ENCODE peak calls at places on chromosomes 6 and 20, in six cellular contexts. One of them, this sample, is unnamed.

GRCh38 chr6:160500639-160501038 is 152.5 kb downstream of the SLC22A3 start:
- DNase-seq in HL-60: no peak
- DNase-seq in K562: no peak
- DNase-seq in GM23338: no peak
- DNase-seq in SK-N-SH: no peak
- DNase-seq in HCT116: no peak
- DNase-seq in this sample: no peak

GRCh38 chr20:41293269-41294037 is 24.1 kb downstream of the ZHX3 start:
- DNase-seq in SK-N-SH: no peak
- DNase-seq in K562: no peak
- DNase-seq in HL-60: no peak
- DNase-seq in HCT116: no peak
- DNase-seq in GM23338: no peak
- DNase-seq in this sample: no peak

GRCh38 chr20:2837561-2837960 is 2.9 kb downstream of the PCED1A start:
- DNase-seq in K562: no peak
- DNase-seq in SK-N-SH: no peak
- DNase-seq in HCT116: no peak
- DNase-seq in GM23338: no peak
- DNase-seq in HL-60: no peak
- DNase-seq in this sample: no peak

GRCh38 chr20:63134201-63134612 is 81.7 kb downstream of the YTHDF1 start:
- DNase-seq in GM23338: peak; percentile 60
- DNase-seq in SK-N-SH: no peak
- DNase-seq in HCT116: no peak
- DNase-seq in HL-60: no peak
- DNase-seq in K562: peak; percentile 52
- DNase-seq in this sample: no peak

GRCh38 chr6:54718541-54719023 is 128.0 kb upstream of the FAM83B start:
- DNase-seq in K562: no peak
- DNase-seq in HCT116: no peak
- DNase-seq in HL-60: no peak
- DNase-seq in GM23338: no peak
- DNase-seq in SK-N-SH: no peak
- DNase-seq in this sample: no peak

GRCh38 chr20:41304413-41305079 is 13.0 kb downstream of the ZHX3 start:
- DNase-seq in K562: no peak
- DNase-seq in HL-60: no peak
- DNase-seq in SK-N-SH: no peak
- DNase-seq in HCT116: no peak
- DNase-seq in GM23338: no peak
- DNase-seq in this sample: no peak

GRCh38 chr6:33634203-33634727 is 13.1 kb downstream of the ITPR3 start:
- DNase-seq in HL-60: no peak
- DNase-seq in K562: no peak
- DNase-seq in SK-N-SH: peak; percentile 78
- DNase-seq in HCT116: no peak
- DNase-seq in GM23338: no peak
- DNase-seq in this sample: no peak

GRCh38 chr6:2626381-2626780 is 124.3 kb downstream of the MYLK4 start:
- DNase-seq in K562: no peak
- DNase-seq in HL-60: no peak
- DNase-seq in HCT116: no peak
- DNase-seq in SK-N-SH: no peak
- DNase-seq in GM23338: no peak
- DNase-seq in this sample: no peak

GRCh38 chr6:16533721-16534136 is 227.5 kb downstream of the ATXN1 start:
- DNase-seq in K562: no peak
- DNase-seq in HL-60: no peak
- DNase-seq in HCT116: no peak
- DNase-seq in GM23338: no peak
- DNase-seq in SK-N-SH: no peak
- DNase-seq in this sample: no peak

GRCh38 chr6:165245716-165246115 is 63.7 kb downstream of the C6orf118 start:
- DNase-seq in K562: no peak
- DNase-seq in HCT116: no peak
- DNase-seq in HL-60: no peak
- DNase-seq in GM23338: no peak
- DNase-seq in SK-N-SH: no peak
- DNase-seq in this sample: no peak

GRCh38 chr6:56863366-56863765 is 91.5 kb upstream of the BEND6 start:
- DNase-seq in GM23338: no peak
- DNase-seq in HCT116: no peak
- DNase-seq in HL-60: no peak
- DNase-seq in SK-N-SH: no peak
- DNase-seq in K562: no peak
- DNase-seq in this sample: peak; percentile 90

GRCh38 chr6:33772114-33772830 is 16.7 kb downstream of the LEMD2 start:
- DNase-seq in K562: no peak
- DNase-seq in SK-N-SH: no peak
- DNase-seq in GM23338: no peak
- DNase-seq in HCT116: no peak
- DNase-seq in HL-60: no peak
- DNase-seq in this sample: no peak

GRCh38 chr20:2476742-2477615 is 6.4 kb upstream of the SNRPB start:
- DNase-seq in SK-N-SH: no peak
- DNase-seq in GM23338: peak; percentile 57
- DNase-seq in K562: no peak
- DNase-seq in HCT116: no peak
- DNase-seq in HL-60: no peak
- DNase-seq in this sample: no peak

GRCh38 chr20:6588296-6588695 is 179.2 kb upstream of the BMP2 start:
- DNase-seq in SK-N-SH: no peak
- DNase-seq in HCT116: no peak
- DNase-seq in GM23338: no peak
- DNase-seq in HL-60: no peak
- DNase-seq in K562: no peak
- DNase-seq in this sample: no peak

GRCh38 chr20:25251558-25251957 is 3.7 kb downstream of the PYGB start:
- DNase-seq in HL-60: no peak
- DNase-seq in SK-N-SH: peak; percentile 1
- DNase-seq in HCT116: no peak
- DNase-seq in K562: no peak
- DNase-seq in GM23338: no peak
- DNase-seq in this sample: no peak

GRCh38 chr20:51195990-51196389 is 173.1 kb upstream of the KCNG1 start:
- DNase-seq in HCT116: no peak
- DNase-seq in HL-60: no peak
- DNase-seq in K562: no peak
- DNase-seq in GM23338: no peak
- DNase-seq in SK-N-SH: no peak
- DNase-seq in this sample: no peak

DNA sequence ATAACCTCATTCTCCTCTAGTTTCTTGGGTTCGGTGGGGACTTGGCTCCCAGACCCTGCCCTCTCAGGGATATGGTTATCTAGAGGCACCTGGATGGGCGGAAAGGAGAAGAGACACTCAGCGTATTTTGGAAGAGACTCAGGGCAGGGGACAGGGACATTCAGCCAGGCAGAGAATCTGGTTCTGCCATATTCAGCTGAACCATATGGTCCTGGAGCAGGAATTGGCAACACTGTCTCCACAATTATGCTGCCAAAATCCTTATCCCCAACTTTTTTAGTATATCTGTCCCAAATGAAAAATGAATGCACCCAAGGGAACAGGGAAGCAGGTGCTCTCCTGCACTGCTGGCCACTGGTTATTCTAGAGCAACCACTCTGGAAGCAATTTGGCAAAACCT is 17.7 kb downstream of the SDC4 start:
- DNase-seq in SK-N-SH: no peak
- DNase-seq in HCT116: no peak
- DNase-seq in HL-60: no peak
- DNase-seq in K562: no peak
- DNase-seq in GM23338: no peak
- DNase-seq in this sample: no peak
- TF ChIP-seq REST in SK-N-SH: no peak
- TF ChIP-seq REST in HCT116: no peak
- TF ChIP-seq REST in HL-60: no peak
- TF ChIP-seq REST in K562: no peak
- TF ChIP-seq REST in GM23338: no peak
- TF ChIP-seq REST in this sample: no peak

DNA sequence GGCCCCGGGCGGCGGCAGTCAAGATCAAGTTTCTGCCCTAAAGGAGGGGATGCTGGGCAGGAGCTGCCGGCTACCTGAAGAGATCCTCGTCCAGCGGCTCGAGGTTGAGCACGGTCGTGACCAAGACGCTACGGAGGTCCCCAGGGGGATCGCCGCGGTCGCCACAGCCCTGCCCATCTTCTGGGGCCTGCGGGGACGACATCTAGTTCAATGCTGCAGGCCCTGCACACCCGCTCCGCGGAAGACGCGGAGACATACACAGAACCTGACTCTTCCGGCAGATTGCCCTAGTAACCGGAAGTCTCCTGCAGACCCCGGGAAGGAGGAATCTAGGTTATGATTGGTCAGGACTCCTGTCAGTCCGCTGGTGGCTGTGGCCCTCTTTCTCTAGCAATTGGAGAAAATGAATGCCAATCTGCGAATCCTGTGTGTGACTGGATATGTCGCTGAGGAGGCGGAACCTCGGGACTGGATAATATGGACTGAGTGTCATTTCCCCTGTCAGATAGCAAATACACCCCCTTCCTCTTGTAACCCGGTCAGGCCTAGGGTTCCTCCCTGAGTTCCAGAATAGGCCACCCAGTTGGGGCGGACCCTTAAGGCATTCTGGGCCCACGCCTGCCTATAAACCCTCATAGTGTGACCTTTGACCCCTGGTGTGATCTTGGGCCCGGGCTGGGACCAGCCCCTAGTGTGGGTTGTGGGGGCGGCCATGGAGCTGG is at the start of the genes ACOT8 and ZSWIM3:
- DNase-seq in GM23338: peak; percentile 100
- DNase-seq in HL-60: peak; percentile 100
- DNase-seq in SK-N-SH: peak; percentile 99
- DNase-seq in K562: peak; percentile 99
- DNase-seq in HCT116: peak; percentile 100
- DNase-seq in this sample: peak; percentile 99
- TF ChIP-seq POLR2AphosphoS5 in GM23338: peak; percentile 73
- TF ChIP-seq POLR2AphosphoS5 in HL-60: peak; percentile 69
- TF ChIP-seq POLR2AphosphoS5 in SK-N-SH: peak; percentile 86
- TF ChIP-seq POLR2AphosphoS5 in K562: peak; percentile 62
- TF ChIP-seq POLR2AphosphoS5 in HCT116: peak; percentile 86
- TF ChIP-seq POLR2AphosphoS5 in this sample: peak; percentile 85

GRCh38 chr6:20808984-20809383 is 274.7 kb downstream of the CDKAL1 start:
- DNase-seq in HCT116: no peak
- DNase-seq in K562: no peak
- DNase-seq in HL-60: no peak
- DNase-seq in GM23338: no peak
- DNase-seq in SK-N-SH: no peak
- DNase-seq in this sample: no peak

GRCh38 chr6:20812776-20813175 is 278.5 kb downstream of the CDKAL1 start:
- DNase-seq in SK-N-SH: no peak
- DNase-seq in K562: no peak
- DNase-seq in HCT116: no peak
- DNase-seq in GM23338: no peak
- DNase-seq in HL-60: no peak
- DNase-seq in this sample: no peak

GRCh38 chr6:20811112-20811746 is 277.0 kb downstream of the CDKAL1 start:
- DNase-seq in HL-60: no peak
- DNase-seq in HCT116: peak; percentile 85
- DNase-seq in K562: peak; percentile 68
- DNase-seq in GM23338: peak; percentile 96
- DNase-seq in SK-N-SH: no peak
- DNase-seq in this sample: peak; percentile 72

GRCh38 chr6:20808439-20808838 is 274.2 kb downstream of the CDKAL1 start:
- DNase-seq in K562: no peak
- DNase-seq in HL-60: no peak
- DNase-seq in HCT116: no peak
- DNase-seq in SK-N-SH: no peak
- DNase-seq in GM23338: no peak
- DNase-seq in this sample: no peak

GRCh38 chr6:20810732-20811111 is 276.5 kb downstream of the CDKAL1 start:
- DNase-seq in GM23338: no peak
- DNase-seq in HCT116: no peak
- DNase-seq in SK-N-SH: no peak
- DNase-seq in HL-60: no peak
- DNase-seq in K562: no peak
- DNase-seq in this sample: no peak
- H3K27ac ChIP-seq in GM23338: peak overlapping the region; percentile 88
- H3K27ac ChIP-seq in HCT116: peak overlapping the region; percentile 3
- H3K27ac ChIP-seq in SK-N-SH: peak overlapping the region; percentile 98
- H3K27ac ChIP-seq in HL-60: no peak overlapping the region
- H3K27ac ChIP-seq in K562: peak overlapping the region; percentile 80
- H3K27ac ChIP-seq in this sample: no peak overlapping the region

GRCh38 chr6:12767016-12767415 is 50.4 kb downstream of the PHACTR1 start:
- DNase-seq in HCT116: no peak
- DNase-seq in K562: no peak
- DNase-seq in GM23338: no peak
- DNase-seq in HL-60: no peak
- DNase-seq in SK-N-SH: no peak
- DNase-seq in this sample: no peak

GRCh38 chr6:12766365-12766764 is 49.8 kb downstream of the PHACTR1 start:
- DNase-seq in HCT116: no peak
- DNase-seq in HL-60: no peak
- DNase-seq in GM23338: no peak
- DNase-seq in SK-N-SH: no peak
- DNase-seq in K562: no peak
- DNase-seq in this sample: no peak

GRCh38 chr6:12760911-12761310 is 44.3 kb downstream of the PHACTR1 start:
- DNase-seq in GM23338: no peak
- DNase-seq in K562: no peak
- DNase-seq in HCT116: no peak
- DNase-seq in HL-60: no peak
- DNase-seq in SK-N-SH: no peak
- DNase-seq in this sample: no peak

GRCh38 chr6:12761376-12762115 is 45.0 kb downstream of the PHACTR1 start:
- DNase-seq in GM23338: no peak
- DNase-seq in SK-N-SH: no peak
- DNase-seq in HL-60: no peak
- DNase-seq in K562: no peak
- DNase-seq in HCT116: no peak
- DNase-seq in this sample: no peak
- TF ChIP-seq REST in GM23338: no peak
- TF ChIP-seq REST in SK-N-SH: no peak
- TF ChIP-seq REST in HL-60: no peak
- TF ChIP-seq REST in K562: no peak
- TF ChIP-seq REST in HCT116: no peak
- TF ChIP-seq REST in this sample: no peak

GRCh38 chr20:60365882-60366281 is 407.7 kb downstream of the CDH26 start:
- DNase-seq in SK-N-SH: peak; percentile 66
- DNase-seq in HCT116: no peak
- DNase-seq in HL-60: no peak
- DNase-seq in K562: no peak
- DNase-seq in GM23338: no peak
- DNase-seq in this sample: no peak
- TF ChIP-seq POLR2AphosphoS5 in SK-N-SH: no peak
- TF ChIP-seq POLR2AphosphoS5 in HCT116: no peak
- TF ChIP-seq POLR2AphosphoS5 in HL-60: no peak
- TF ChIP-seq POLR2AphosphoS5 in K562: no peak
- TF ChIP-seq POLR2AphosphoS5 in GM23338: no peak
- TF ChIP-seq POLR2AphosphoS5 in this sample: no peak

This sample was measured in Panc1.